ENCODE peak calls at places on chromosomes 1 and 21, in five cellular contexts. P, J, I, V and H are unnamed samples.

GRCh38 chr1:230519246-230519645 is 93.1 kb upstream of the PGBD5 start:
- DNase-seq in P (no peak), J (no peak), I (no peak), V (no peak), H (no peak)

GRCh38 chr21:34888569-34889286 is 160.4 kb downstream of the RUNX1 start:
- DNase-seq in P (peak), J (peak), I (peak), V (peak), H (peak)

GRCh38 chr1:67463298-67463960 is 33.2 kb upstream of the SERBP1 start:
- DNase-seq in P (no peak), J (peak), I (peak), V (no peak), H (no peak)

GRCh38 chr1:169148472-169149252 is 42.2 kb downstream of the ATP1B1 start:
- DNase-seq in P (no peak), J (no peak), I (no peak), V (no peak), H (peak)

GRCh38 chr1:26862781-26863676 is at the start of gene SFN:
- DNase-seq in P (peak), J (no peak), I (peak), V (no peak), H (peak)

GRCh38 chr1:25031966-25032667 is 102.0 kb upstream of the RUNX3 start:
- DNase-seq in P (peak), J (peak), I (no peak), V (no peak), H (peak)

GRCh38 chr21:43758132-43758619 is 17.9 kb downstream of the CSTB start:
- DNase-seq in P (no peak), J (no peak), I (no peak), V (peak), H (no peak)

GRCh38 chr1:198211696-198212095 is 54.9 kb downstream of the NEK7 start:
- DNase-seq in P (no peak), J (no peak), I (no peak), V (no peak), H (no peak)

GRCh38 chr1:46768445-46768844 is 30.4 kb upstream of the CYP4B1 start:
- DNase-seq in P (no peak), J (no peak), I (no peak), V (no peak), H (no peak)

GRCh38 chr21:45292399-45293213 is 4.9 kb upstream of the POFUT2 start:
- DNase-seq in P (peak), J (peak), I (peak), V (peak), H (peak)

GRCh38 chr21:45289655-45290515 is 2.2 kb upstream of the POFUT2 start:
- DNase-seq in P (peak), J (peak), I (peak), V (no peak), H (no peak)

GRCh38 chr21:45289134-45289533 is 1.4 kb upstream of the POFUT2 start:
- DNase-seq in P (peak), J (no peak), I (no peak), V (no peak), H (no peak)

GRCh38 chr21:45291613-45292398 is 4.1 kb upstream of the POFUT2 start:
- DNase-seq in P (peak), J (no peak), I (peak), V (no peak), H (no peak)

DNA sequence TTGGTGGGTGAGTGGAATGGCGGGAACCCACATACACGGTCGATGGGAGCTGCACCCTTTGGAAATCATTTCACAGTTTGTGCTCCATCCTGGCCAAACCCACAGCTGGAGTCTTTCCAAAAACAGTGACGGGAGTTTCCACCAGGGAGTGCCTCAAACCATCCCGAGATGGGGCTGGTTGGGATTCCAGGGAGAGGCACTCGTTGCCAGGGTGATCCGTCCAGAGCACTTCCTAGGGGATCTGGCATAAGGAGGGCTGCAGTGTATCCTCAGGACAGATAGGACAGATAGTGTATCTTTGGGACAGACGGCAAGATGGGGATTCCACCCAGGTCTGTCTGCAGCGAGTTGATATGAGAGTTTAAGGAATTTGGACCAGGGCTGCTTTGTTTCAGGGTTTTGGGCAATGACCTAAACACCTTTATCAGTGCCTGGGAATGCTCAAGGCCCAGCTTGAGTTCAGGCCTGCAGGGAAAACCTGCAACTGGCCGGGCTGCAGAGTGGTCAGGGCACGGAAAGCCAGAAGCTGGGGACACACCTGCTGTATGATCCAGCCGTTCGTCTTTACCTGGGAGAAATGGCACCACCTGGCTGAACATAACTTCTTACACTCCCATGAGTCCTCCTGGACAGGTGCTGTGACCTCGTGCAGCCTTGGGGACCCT is 3.4 kb upstream of the POFUT2 start:
- DNase-seq in P (peak), J (no peak), I (no peak), V (no peak), H (no peak)
- H3K27ac ChIP-seq in P (no peak), J (peak), I (no peak), V (peak), H (peak)

GRCh38 chr1:35810096-35810860 is 2.5 kb downstream of the AGO4 start:
- DNase-seq in P (no peak), J (no peak), I (no peak), V (no peak), H (no peak)

GRCh38 chr1:35808376-35809155 is 750 bp downstream of the AGO4 start:
- DNase-seq in P (peak), J (peak), I (peak), V (no peak), H (peak)

GRCh38 chr1:35807614-35808375 is at the start of gene AGO4:
- DNase-seq in P (peak), J (peak), I (peak), V (no peak), H (peak)

DNA sequence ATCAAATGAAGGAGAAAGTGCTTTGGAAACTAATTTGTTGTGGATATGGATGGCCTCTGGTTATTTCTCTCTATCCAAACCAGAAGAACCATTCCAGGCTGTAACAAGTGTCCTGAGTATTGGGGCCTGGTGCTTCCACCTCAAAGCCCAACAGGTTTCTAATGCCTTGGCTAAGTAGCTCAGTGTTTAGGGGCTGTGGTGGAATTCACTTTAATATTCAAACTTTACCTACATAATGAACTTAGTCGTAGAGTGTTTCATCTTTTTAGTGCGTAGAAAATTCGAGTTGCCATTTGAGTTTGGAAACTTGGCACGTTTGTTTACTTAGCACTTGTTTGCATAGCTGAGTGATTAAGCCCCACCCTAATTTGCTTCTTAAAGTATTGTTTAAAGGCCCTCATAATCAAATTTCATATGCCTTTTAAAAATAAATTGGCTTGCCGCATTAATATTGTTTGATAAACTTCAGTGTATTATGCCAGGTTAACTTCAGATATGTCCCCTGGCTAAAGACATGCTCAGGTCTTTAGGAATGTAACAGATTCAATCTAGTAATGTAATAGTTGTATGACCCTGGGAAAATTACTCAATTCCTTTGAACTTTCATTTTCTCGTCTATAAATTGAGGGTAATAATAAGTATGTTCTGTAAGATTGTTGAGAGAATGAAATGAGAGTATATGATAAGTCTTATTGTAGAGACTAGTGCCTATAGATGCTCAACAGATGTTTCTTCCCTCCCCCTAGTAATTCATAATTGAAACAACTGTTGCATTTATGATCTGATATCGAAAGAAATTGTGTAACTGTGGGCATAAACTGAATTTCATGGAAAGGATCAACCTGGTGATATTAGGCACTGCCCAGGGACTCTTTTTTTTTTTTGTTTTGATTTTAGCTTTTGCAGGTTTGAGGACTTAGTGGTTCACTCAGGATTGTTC is 1.6 kb downstream of the AGO4 start:
- DNase-seq in P (no peak), J (no peak), I (no peak), V (no peak), H (no peak)
- TF ChIP-seq CTCF in P (no peak), J (no peak), I (no peak), V (no peak), H (no peak)

GRCh38 chr1:23421752-23422312 is 2.7 kb downstream of the TCEA3 start:
- DNase-seq in P (no peak), J (no peak), I (no peak), V (no peak), H (peak)
- H3K27ac ChIP-seq in P (peak), J (peak), I (no peak), V (peak), H (peak)

DNA sequence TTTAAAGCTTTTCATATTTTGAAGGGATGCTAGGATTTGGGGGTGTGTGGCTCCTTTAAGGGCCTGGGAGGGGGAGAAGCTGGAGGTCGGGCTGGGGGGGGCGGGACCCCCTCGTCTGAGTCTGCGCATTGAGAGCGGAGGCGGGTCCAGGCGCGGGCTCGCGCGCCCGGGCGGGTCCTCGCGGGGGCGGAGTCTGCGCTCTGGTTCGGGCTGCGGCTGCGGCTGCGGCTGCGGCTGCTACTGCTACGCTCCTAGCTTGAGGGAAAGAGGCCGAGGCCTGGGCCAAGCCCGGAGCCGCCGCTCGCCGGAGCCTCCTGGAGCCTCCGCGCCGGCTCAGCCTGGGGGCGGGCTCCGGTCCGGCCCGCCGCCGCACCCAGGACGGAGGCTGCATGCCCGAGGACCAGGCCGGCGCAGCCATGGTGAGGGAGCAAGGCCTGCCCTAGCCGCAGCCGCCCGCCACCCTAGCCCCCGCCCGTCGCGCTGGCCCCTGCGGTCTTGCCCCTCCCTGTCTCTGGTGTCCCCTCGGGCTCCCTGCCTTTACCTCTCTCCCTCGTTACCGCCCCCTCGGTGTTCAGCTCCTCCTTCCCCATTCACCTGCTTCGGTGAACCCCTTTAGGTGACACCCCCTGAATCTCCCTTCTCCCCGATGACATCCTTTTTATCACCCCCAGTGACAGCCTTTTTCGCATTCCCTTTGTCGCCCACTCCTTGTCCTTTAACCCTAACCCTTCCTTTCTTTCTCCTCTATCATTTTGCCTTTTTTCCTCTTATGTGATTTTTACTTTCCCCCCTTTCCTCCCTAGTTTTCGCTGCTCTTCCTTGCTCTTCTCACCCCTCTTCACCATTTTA is at the start of gene ZYG11B:
- DNase-seq in P (peak), J (peak), I (peak), V (peak), H (peak)
- TF ChIP-seq CTCF in P (no peak), J (no peak), I (no peak), V (no peak), H (no peak)

DNA sequence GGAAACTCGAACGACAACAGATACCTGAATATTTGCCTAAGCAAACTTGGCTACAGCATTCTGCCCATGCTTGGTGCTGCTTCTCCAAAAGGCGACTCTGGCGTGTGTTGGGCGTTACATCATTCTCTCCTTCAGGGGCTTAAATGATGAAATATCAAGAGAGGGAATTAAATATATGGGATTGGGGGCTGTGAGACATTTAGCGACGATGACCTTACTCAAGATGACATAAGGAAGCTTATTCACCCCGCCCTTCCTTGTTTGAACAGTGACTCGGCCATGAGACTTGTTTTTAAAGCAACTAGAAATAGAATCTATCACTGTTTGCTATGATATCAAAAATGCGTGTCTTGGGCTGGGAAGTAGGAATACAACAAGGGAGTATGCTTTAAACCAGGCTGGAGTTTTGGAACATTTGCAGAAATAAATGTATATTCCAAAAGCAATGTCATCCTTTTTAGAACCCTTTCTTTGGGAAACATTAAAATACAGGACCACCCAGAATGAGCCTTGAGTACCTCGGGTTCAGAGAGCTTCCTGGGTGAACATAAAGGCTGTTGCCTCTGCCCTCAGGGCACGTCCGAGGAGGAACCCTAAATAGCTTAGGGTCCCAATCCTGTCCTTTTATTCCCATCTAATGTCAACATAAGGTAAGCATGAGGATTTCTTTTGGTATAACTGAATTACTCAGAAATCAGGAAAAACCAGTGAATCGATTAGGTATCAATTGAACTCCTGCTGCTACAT is 123.3 kb upstream of the SLC45A1 start:
- DNase-seq in P (no peak), J (no peak), I (no peak), V (no peak), H (no peak)
- H3K27ac ChIP-seq in P (no peak), J (no peak), I (no peak), V (no peak), H (no peak)

DNA sequence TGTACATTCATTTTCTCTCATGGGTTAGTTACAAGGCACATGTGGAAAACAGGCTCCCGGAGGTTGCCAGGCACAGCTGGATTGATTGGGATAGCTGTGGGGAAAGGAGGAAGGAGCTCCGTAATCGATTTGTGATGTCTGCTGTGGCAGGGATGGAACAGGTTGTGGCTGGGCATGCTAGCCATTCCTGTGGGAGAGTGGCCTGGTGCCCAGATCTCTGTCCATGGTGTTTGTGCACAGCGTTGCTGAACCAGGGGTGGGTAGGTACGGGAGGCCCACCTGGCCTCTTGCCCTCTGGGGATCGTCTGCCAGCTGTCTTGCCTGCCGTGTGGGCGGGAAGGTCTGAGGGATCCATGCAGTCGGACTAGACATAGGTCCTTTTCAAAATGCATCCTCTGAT is 302.8 kb upstream of the VAMP3 start:
- DNase-seq in P (no peak), J (no peak), I (no peak), V (no peak), H (no peak)
- TF ChIP-seq CTCF in P (no peak), J (no peak), I (no peak), V (no peak), H (no peak)